ENCODE peak calls at places on chromosomes 2 and 18, in ten cellular contexts. D is left ventricle myocardium inferior; T is CD8-positive, alpha-beta T cell; P is mesenchymal stem cell; C is mesendoderm; M is esophagus squamous epithelium; R is NT2/D1; B is A549; O is osteoblast; S is right atrium auricular region. E is an unnamed sample. For H3K4me1, the result is how much of the 10 kb centered on the place peaks cover.

GRCh38 chr2:239014458-239014857 is 166.6 kb downstream of the TWIST2 start:
- DNase-seq in D (no peak), T (no peak), P (no peak), C (no peak), M (no peak), R (no peak), B (no peak), O (peak), S (no peak), E (no peak)

GRCh38 chr2:160308476-160308875 is 108.4 kb upstream of the ITGB6 start:
- DNase-seq in D (no peak), T (no peak), P (no peak), C (no peak), M (no peak), R (no peak), B (no peak), O (no peak), S (no peak), E (no peak)

GRCh38 chr2:150783015-150783414 is 295.5 kb upstream of the RND3 start:
- DNase-seq in D (no peak), T (no peak), P (no peak), C (no peak), M (no peak), R (no peak), B (no peak), O (no peak), S (no peak), E (no peak)

GRCh38 chr2:112836695-112837117 is at the start of gene IL1B:
- DNase-seq in D (no peak), T (no peak), P (peak), C (no peak), M (no peak), R (no peak), B (no peak), O (peak), S (no peak), E (no peak)

GRCh38 chr2:237475704-237476107 is 11.3 kb upstream of the MLPH start:
- DNase-seq in D (no peak), T (no peak), P (peak), C (peak), M (no peak), R (no peak), B (peak), O (peak), S (no peak), E (no peak)

GRCh38 chr2:212841426-212841825 is 302.8 kb upstream of the ERBB4 start:
- DNase-seq in D (no peak), T (no peak), P (no peak), C (no peak), M (no peak), R (no peak), B (no peak), O (no peak), S (no peak), E (no peak)

GRCh38 chr18:37662099-37662498 is 96.5 kb upstream of the CELF4 start:
- DNase-seq in D (no peak), T (no peak), P (no peak), C (no peak), M (no peak), R (no peak), B (no peak), O (no peak), S (no peak), E (no peak)

GRCh38 chr2:235747001-235747867 is 253.4 kb downstream of the AGAP1 start:
- DNase-seq in D (no peak), T (no peak), P (no peak), C (no peak), M (no peak), R (no peak), B (no peak), O (peak), S (no peak), E (no peak)

GRCh38 chr18:1475867-1476266 is 571.2 kb downstream of the ADCYAP1 start:
- DNase-seq in D (no peak), T (no peak), P (no peak), C (no peak), M (no peak), R (no peak), B (no peak), O (no peak), S (no peak), E (no peak)

GRCh38 chr2:157174321-157174720 is 83.2 kb upstream of the GALNT5 start:
- DNase-seq in D (no peak), T (no peak), P (no peak), C (no peak), M (no peak), R (no peak), B (no peak), O (no peak), S (no peak), E (no peak)

GRCh38 chr18:12302391-12303147 is 5.5 kb upstream of the TUBB6 start:
- DNase-seq in D (no peak), T (no peak), P (no peak), C (no peak), M (no peak), R (no peak), B (no peak), O (no peak), S (no peak), E (no peak)

GRCh38 chr2:29215073-29215472 is 99.9 kb downstream of the CLIP4 start:
- DNase-seq in D (no peak), T (no peak), P (no peak), C (no peak), M (no peak), R (no peak), B (no peak), O (no peak), S (peak), E (no peak)

GRCh38 chr2:60446413-60447358 is 106.8 kb downstream of the BCL11A start:
- DNase-seq in D (no peak), T (no peak), P (no peak), C (no peak), M (no peak), R (no peak), B (no peak), O (no peak), S (no peak), E (no peak)

GRCh38 chr2:234814366-234814765 is 137.5 kb upstream of the SH3BP4 start:
- DNase-seq in D (no peak), T (no peak), P (no peak), C (no peak), M (no peak), R (no peak), B (no peak), O (no peak), S (no peak), E (no peak)

GRCh38 chr18:74376523-74376922 is 60.9 kb downstream of the C18orf63 start:
- DNase-seq in D (no peak), T (no peak), P (no peak), C (no peak), M (no peak), R (no peak), B (no peak), O (no peak), S (no peak), E (no peak)

GRCh38 chr18:21330122-21330701 is 88.2 kb downstream of the GREB1L start:
- DNase-seq in D (peak), T (no peak), P (peak), C (peak), M (no peak), R (no peak), B (peak), O (no peak), S (no peak), E (no peak)

GRCh38 chr18:50013363-50014138 is 181.4 kb downstream of the MYO5B start:
- DNase-seq in D (no peak), T (no peak), P (no peak), C (peak), M (no peak), R (no peak), B (no peak), O (no peak), S (no peak), E (no peak)

GRCh38 chr18:49865401-49865800 is 52.1 kb upstream of the ACAA2 start:
- DNase-seq in D (no peak), T (no peak), P (no peak), C (no peak), M (no peak), R (no peak), B (no peak), O (no peak), S (no peak), E (no peak)

GRCh38 chr2:146997945-146998344 is 846.9 kb upstream of the ACVR2A start:
- DNase-seq in D (no peak), T (no peak), P (no peak), C (no peak), M (no peak), R (no peak), B (no peak), O (no peak), S (no peak), E (no peak)

GRCh38 chr2:160784034-160784433 is 290.4 kb upstream of the RBMS1 start:
- DNase-seq in D (no peak), T (no peak), P (no peak), C (no peak), M (no peak), R (no peak), B (no peak), O (no peak), S (no peak), E (no peak)

GRCh38 chr2:234099266-234099665 is 48.8 kb downstream of the SPP2 start:
- DNase-seq in D (no peak), T (no peak), P (no peak), C (no peak), M (no peak), R (no peak), B (no peak), O (no peak), S (no peak), E (no peak)

GRCh38 chr2:226873051-226873620 is 37.3 kb downstream of the RHBDD1 start:
- DNase-seq in D (no peak), T (no peak), P (peak), C (no peak), M (no peak), R (no peak), B (no peak), O (no peak), S (no peak), E (no peak)

GRCh38 chr2:172085460-172086159 is at the start of gene DLX1:
- DNase-seq in D (no peak), T (no peak), P (no peak), C (no peak), M (no peak), R (no peak), B (peak), O (no peak), S (no peak), E (no peak)

GRCh38 chr2:202944816-202945215 is 32.7 kb downstream of the CARF start:
- DNase-seq in D (no peak), T (no peak), P (no peak), C (no peak), M (no peak), R (no peak), B (no peak), O (no peak), S (no peak), E (no peak)

GRCh38 chr2:9234680-9235387 is 28.2 kb downstream of the ASAP2 start:
- DNase-seq in D (no peak), T (no peak), P (peak), C (peak), M (no peak), R (no peak), B (peak), O (peak), S (no peak), E (no peak)

GRCh38 chr2:214492152-214492551 is 81.3 kb downstream of the VWC2L start:
- DNase-seq in D (no peak), T (no peak), P (no peak), C (no peak), M (no peak), R (no peak), B (no peak), O (no peak), S (no peak), E (no peak)

GRCh38 chr2:96408631-96409542 is 73.3 kb downstream of the NCAPH start:
- DNase-seq in D (peak), T (no peak), P (no peak), C (no peak), M (no peak), R (no peak), B (no peak), O (no peak), S (peak), E (no peak)

GRCh38 chr2:103788875-103789715 is 1027.3 kb downstream of the TMEM182 start:
- DNase-seq in D (peak), T (no peak), P (peak), C (peak), M (no peak), R (peak), B (no peak), O (no peak), S (no peak), E (no peak)

GRCh38 chr18:73006331-73006730 is 138.5 kb upstream of the NETO1 start:
- DNase-seq in D (no peak), T (no peak), P (no peak), C (no peak), M (no peak), R (no peak), B (no peak), O (no peak), S (no peak), E (no peak)

GRCh38 chr2:204150695-204151240 is 214.2 kb downstream of the ICOS start:
- DNase-seq in D (no peak), T (no peak), P (no peak), C (no peak), M (no peak), R (no peak), B (no peak), O (no peak), S (no peak), E (no peak)

GRCh38 chr2:240187989-240188590 is 47.6 kb upstream of the OTOS start:
- DNase-seq in D (no peak), T (no peak), P (no peak), C (no peak), M (no peak), R (no peak), B (no peak), O (no peak), S (no peak), E (no peak)

GRCh38 chr2:27723372-27724144 is 48.0 kb upstream of the MRPL33 start:
- DNase-seq in D (no peak), T (no peak), P (peak), C (peak), M (no peak), R (peak), B (peak), O (peak), S (peak), E (no peak)

GRCh38 chr2:233867993-233868532 is at the start of gene MSL3B:
- DNase-seq in D (no peak), T (peak), P (peak), C (peak), M (no peak), R (no peak), B (peak), O (peak), S (no peak), E (peak)

GRCh38 chr18:45325791-45326190 is 289.5 kb upstream of the SLC14A2 start:
- DNase-seq in D (no peak), T (no peak), P (no peak), C (no peak), M (no peak), R (no peak), B (no peak), O (no peak), S (no peak), E (no peak)
- H3K4me1 ChIP-seq in D (under half), T (under half), P (under half), C (under half), M (under half), R (under half), B (under half), O (half or more), S (under half), E (under half)

DNA sequence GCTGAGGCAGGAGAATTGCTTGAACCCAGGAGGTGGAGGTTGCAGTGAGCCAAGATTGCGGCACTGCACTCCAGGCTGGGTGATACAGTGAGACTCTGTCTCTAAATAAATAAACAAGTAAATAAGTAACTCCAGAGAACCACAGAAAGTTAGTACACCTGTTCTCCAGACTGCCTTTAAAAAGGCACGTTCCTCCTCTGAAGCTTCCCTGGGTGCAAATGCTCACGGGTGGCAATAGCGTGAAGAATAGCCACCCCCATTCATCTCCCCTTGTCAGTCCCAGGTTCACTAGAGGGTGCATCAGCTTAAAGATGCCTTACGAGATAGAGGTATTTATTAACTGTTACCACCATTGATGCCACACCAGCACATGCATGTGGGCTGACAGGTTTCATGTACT is 64.3 kb upstream of the RTN4 start:
- DNase-seq in D (no peak), T (no peak), P (no peak), C (no peak), M (no peak), R (no peak), B (no peak), O (no peak), S (no peak), E (no peak)
- H3K4me1 ChIP-seq in D (under half), T (under half), P (under half), C (under half), M (under half), R (under half), B (half or more), O (half or more), S (under half), E (under half)

DNA sequence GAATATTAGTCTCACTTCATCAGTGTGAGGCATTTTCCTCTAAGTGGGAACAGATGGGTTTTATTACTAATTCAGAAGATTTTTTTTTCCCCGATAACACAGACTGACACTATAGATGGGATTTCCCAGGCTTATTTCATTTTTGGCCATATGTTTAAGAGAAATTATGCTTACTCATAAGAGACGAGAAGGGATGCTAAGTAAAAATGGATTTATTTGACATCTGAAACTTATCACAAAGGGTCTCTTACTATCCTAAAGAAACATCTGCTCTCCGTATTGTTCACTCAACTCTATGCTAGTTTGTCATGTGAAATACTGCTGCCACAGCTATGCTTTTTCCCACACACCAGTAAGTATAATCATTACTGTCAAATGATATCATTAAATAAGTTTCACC is 1476.3 kb downstream of the LRP1B start:
- DNase-seq in D (no peak), T (no peak), P (no peak), C (no peak), M (no peak), R (no peak), B (no peak), O (no peak), S (no peak), E (no peak)
- H3K4me1 ChIP-seq in D (under half), T (under half), P (under half), C (under half), M (under half), R (under half), B (under half), O (under half), S (under half), E (under half)

GRCh38 chr18:76449110-76449453 is 46.0 kb downstream of the ZNF516 start:
- DNase-seq in D (no peak), T (no peak), P (no peak), C (no peak), M (no peak), R (no peak), B (no peak), O (no peak), S (peak), E (no peak)
- H3K4me1 ChIP-seq in D (half or more), T (under half), P (under half), C (under half), M (under half), R (under half), B (under half), O (half or more), S (under half), E (under half)

GRCh38 chr2:201415149-201415548 is 36.1 kb downstream of the TRAK2 start:
- DNase-seq in D (no peak), T (no peak), P (no peak), C (no peak), M (no peak), R (no peak), B (no peak), O (no peak), S (no peak), E (no peak)
- H3K4me1 ChIP-seq in D (half or more), T (under half), P (under half), C (under half), M (under half), R (under half), B (under half), O (half or more), S (under half), E (half or more)